ENCODE peak calls at places on chromosomes 11 and 22, in five cellular contexts. J, E, O, Q and S are unnamed samples.
A peak's percentile ranks its signal among the peaks of the same experiment; 100 is the strongest.

GRCh38 chr11:63670738-63671321 is 346 bp downstream of the ATL3 start:
- DNase-seq in Q (peak; percentile 37), J (no peak), E (peak; percentile 48), O (no peak), S (no peak)

GRCh38 chr11:2169626-2170570 is 1.7 kb downstream of the TH start:
- DNase-seq in Q (no peak), E (no peak), O (no peak), J (no peak), S (no peak)

GRCh38 chr11:32081129-32081641 is 9.7 kb upstream of the RCN1 start:
- DNase-seq in Q (no peak), O (peak; percentile 47), J (no peak), E (no peak), S (no peak)

GRCh38 chr11:3939211-3939610 is 83.7 kb downstream of the STIM1 start:
- DNase-seq in Q (no peak), O (peak; percentile 96), J (no peak), E (no peak), S (no peak)

GRCh38 chr11:74466916-74467885 is at the start of gene KCNE3:
- DNase-seq in O (no peak), Q (peak; percentile 47), E (no peak), J (no peak), S (no peak)

GRCh38 chr22:19610518-19611253 is 86.5 kb upstream of the CLDN5 start:
- DNase-seq in O (no peak), J (no peak), E (no peak), Q (no peak), S (no peak)

GRCh38 chr11:134975866-134976265 is 563.8 kb upstream of the B3GAT1 start:
- DNase-seq in O (no peak), J (no peak), Q (no peak), E (no peak), S (no peak)

GRCh38 chr11:85619497-85619896 is 7.6 kb downstream of the DLG2 start:
- DNase-seq in E (no peak), J (no peak), Q (no peak), O (no peak), S (no peak)

GRCh38 chr22:31244044-31244942 is 32.2 kb downstream of the LIMK2 start:
- DNase-seq in O (peak; percentile 97), Q (no peak), E (no peak), J (no peak), S (no peak)

GRCh38 chr11:120883404-120884135 is 140.3 kb upstream of the TBCEL start:
- DNase-seq in E (no peak), O (peak; percentile 67), J (no peak), Q (peak; percentile 58), S (no peak)

GRCh38 chr11:85736121-85736520 is 50.1 kb upstream of the CCDC89 start:
- DNase-seq in O (no peak), J (no peak), Q (no peak), E (no peak), S (no peak)

GRCh38 chr11:73528877-73529530 is 68.9 kb downstream of the FAM168A start:
- DNase-seq in Q (no peak), J (no peak), E (no peak), O (no peak), S (no peak)

GRCh38 chr22:35310556-35311550 is 11.2 kb downstream of the TOM1 start:
- DNase-seq in J (no peak), O (no peak), E (no peak), Q (no peak), S (no peak)

GRCh38 chr11:14374922-14375630 is 16.1 kb upstream of the RRAS2 start:
- DNase-seq in J (no peak), O (no peak), Q (no peak), E (no peak), S (no peak)
- TF ChIP-seq CTCF in J (no peak), O (peak; percentile 8), Q (no peak), E (no peak), S (no peak)

GRCh38 chr22:41215926-41216325 is 10.8 kb downstream of the L3MBTL2 start:
- DNase-seq in Q (no peak), O (no peak), E (no peak), J (no peak), S (no peak)
- TF ChIP-seq CTCF in Q (no peak), O (no peak), E (no peak), J (no peak), S (no peak)

DNA sequence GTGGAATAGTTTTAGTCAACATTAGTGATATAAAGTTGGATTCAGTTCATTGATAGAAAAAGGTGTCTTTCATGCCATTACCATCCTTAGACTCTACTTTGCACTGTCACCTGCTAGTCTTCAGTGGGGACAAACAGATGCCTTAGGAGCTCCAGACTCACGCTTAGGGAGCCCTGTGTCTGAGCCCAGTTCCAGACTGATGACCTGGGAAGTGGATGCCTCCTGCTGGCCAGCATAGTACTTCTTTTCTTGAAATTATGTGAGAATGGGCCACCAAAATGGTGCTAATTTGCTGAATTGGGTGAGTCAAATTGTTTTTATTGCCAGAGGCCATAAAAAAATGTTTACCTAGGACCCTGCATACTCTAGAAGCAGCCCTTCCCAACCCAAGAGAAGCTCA is 53.9 kb downstream of the NOX4 start:
- DNase-seq in E (no peak), O (no peak), Q (no peak), J (no peak), S (no peak)
- TF ChIP-seq CTCF in E (no peak), O (no peak), Q (no peak), J (no peak), S (no peak)

GRCh38 chr11:13149991-13150390 is 127.6 kb upstream of the BMAL1 start:
- DNase-seq in O (no peak), Q (no peak), E (no peak), J (no peak), S (no peak)

GRCh38 chr11:13150487-13150886 is 127.1 kb upstream of the BMAL1 start:
- DNase-seq in O (no peak), E (no peak), Q (no peak), J (no peak), S (no peak)

GRCh38 chr11:13152264-13152663 is 125.3 kb upstream of the BMAL1 start:
- DNase-seq in O (no peak), Q (no peak), J (no peak), E (no peak), S (no peak)

DNA sequence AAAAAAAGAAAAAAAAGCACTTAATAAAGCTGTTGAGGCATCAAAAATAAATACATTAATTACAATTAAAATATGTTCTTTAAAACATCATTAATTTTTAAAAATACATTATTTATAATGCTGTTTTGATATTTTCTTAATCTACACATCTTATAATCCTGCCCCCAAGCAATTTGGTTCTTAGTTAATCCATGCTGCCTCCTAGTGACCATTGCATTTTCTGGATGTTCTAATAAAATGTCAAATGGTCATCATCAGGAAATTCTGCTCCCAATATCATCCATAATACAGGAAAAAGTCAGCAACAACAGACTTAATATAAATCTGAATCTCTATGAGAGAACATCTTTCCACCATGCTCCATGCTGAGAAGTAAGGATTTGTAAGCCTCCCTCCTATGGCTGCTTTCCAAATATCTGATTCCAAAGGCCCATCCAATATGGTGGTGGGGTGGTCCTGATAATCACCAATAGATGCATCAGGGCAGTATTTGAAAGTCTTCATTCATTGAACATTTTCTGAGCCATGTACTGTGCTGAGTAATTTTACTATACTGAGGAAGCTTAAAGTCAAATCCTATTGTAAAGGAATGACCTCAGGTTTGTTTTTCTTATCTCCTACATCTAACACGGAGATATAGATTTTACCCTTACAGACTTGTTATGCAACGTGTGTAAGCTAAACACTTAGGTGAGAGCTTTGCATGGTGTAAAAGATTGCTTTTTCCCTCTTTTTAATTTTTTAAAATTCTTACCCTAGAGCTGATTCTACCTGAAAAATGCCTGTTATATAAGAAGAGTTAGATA is 124.7 kb upstream of the BMAL1 start:
- DNase-seq in J (no peak), Q (no peak), O (no peak), E (no peak), S (no peak)
- TF ChIP-seq CTCF in J (no peak), Q (peak; percentile 10), O (peak; percentile 68), E (no peak), S (peak; percentile 56)

GRCh38 chr22:23116506-23117263 is 25.1 kb downstream of the RSPH14 start:
- DNase-seq in Q (no peak), E (no peak), O (no peak), J (no peak), S (no peak)
- TF ChIP-seq CTCF in Q (no peak), E (no peak), O (no peak), J (no peak), S (no peak)

DNA sequence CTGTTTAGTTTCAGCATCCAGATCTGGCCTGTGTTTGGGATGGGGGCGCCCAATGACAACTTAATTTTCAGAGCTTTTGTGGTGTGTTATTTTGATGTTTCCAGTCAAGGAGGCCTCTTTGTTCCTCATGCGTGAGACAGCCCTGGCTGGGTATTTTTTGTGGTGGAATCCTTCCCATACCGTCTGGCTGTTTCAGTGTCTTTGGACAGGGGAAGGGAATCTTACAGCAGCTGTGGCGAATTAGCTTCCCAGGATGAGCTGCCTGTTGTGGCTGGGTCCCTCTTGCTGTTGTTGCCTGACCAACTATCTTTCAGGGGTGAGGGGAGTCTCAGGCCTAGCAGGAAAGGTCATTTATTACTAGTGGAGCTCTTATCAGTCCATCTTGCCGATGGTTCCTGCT is 138.8 kb downstream of the ARHGAP20 start:
- DNase-seq in O (no peak), E (no peak), J (no peak), Q (no peak), S (no peak)
- TF ChIP-seq CTCF in O (no peak), E (no peak), J (no peak), Q (no peak), S (no peak)

DNA sequence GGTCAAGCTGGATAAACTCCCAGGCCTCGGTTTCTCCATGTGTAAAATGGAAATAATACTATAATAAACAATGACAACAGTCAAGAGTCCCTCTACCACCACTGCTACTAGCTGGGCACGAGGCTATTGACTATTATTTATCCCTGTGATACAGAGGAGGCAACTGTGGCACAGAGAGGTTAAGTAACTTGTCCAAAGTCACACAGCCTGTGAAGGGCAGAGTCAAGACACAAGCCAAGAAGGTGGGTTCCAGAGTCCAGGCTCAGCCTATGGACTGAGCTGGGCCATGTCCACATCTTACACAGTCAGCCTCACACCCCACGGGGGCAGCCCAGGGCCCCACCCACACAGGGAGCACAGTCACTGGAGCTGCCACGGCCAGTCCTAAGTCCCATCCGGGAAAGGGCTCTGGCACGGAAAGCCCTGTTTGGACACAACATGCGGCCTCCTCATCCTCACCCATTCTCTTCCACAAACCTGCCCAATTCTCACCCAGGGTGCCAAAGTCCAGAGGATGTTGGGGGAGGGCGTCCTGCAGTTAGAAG is 384.0 kb downstream of the SHANK2 start:
- DNase-seq in Q (no peak), O (no peak), E (no peak), J (no peak), S (no peak)
- TF ChIP-seq CTCF in Q (no peak), O (no peak), E (no peak), J (no peak), S (no peak)

DNA sequence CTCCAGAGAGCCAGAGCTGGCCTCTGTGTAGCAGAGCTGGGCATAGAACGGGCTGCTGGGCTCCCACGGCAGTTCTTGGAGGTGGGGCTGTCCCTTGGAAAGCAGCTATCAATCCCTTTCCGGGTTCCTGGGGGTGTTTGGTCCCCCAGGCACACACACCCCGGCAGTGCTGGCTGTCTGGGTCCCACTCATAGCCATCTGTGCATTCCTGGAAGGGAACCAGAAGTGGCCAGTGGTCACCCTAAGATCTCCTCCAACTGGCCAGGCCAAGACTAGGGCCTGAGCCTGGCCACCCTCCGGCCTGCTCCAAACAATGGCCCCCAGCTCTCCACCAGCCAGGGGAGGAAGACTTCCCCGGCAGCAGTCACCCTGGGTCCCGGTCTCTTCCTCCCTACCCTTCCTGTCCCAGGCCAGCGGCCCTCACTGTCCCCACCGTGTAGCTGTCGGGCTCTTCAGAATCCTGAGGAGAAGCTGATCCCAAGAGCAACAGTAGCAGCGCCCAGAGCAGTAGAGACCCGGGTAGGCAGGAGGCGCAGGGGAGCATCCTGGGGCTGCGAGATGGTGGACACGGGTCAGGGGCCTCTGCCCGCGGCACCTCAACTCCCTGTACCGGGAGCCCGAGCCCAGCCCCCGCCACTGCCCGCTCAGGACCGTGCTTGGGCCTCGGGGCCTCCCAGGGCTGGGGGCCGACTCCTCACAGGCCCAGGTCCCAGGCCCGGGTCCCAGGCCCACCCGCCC is 620 bp downstream of the EFEMP2 start:
- DNase-seq in O (no peak), Q (no peak), E (no peak), J (peak; percentile 11), S (no peak)
- TF ChIP-seq CTCF in O (no peak), Q (no peak), E (no peak), J (no peak), S (no peak)